ENCODE peak calls at places on chromosomes 12 and 14, in four cellular contexts. One of them, this sample, is unnamed.

GRCh38 chr12:42921741-42922511 is 332.4 kb upstream of the PRICKLE1 start:
- DNase-seq in HFFc6: peak; percentile 39
- DNase-seq in adrenal gland: no peak
- DNase-seq in C1 segment of cervical spinal cord: no peak
- DNase-seq in this sample: peak; percentile 67

GRCh38 chr14:53696217-53696965 is 260.2 kb downstream of the BMP4 start:
- DNase-seq in adrenal gland: no peak
- DNase-seq in HFFc6: no peak
- DNase-seq in C1 segment of cervical spinal cord: no peak
- DNase-seq in this sample: no peak

GRCh38 chr14:37090026-37090425 is 82.4 kb downstream of the SLC25A21 start:
- DNase-seq in HFFc6: no peak
- DNase-seq in C1 segment of cervical spinal cord: no peak
- DNase-seq in adrenal gland: no peak
- DNase-seq in this sample: no peak

GRCh38 chr12:29844667-29845066 is 60.9 kb upstream of the TMTC1 start:
- DNase-seq in HFFc6: no peak
- DNase-seq in C1 segment of cervical spinal cord: no peak
- DNase-seq in adrenal gland: no peak
- DNase-seq in this sample: no peak

GRCh38 chr14:77979171-77979570 is 179.3 kb downstream of the ADCK1 start:
- DNase-seq in HFFc6: no peak
- DNase-seq in adrenal gland: no peak
- DNase-seq in C1 segment of cervical spinal cord: no peak
- DNase-seq in this sample: no peak

GRCh38 chr12:53208877-53209463 is 1.9 kb upstream of the ITGB7 start:
- DNase-seq in HFFc6: no peak
- DNase-seq in C1 segment of cervical spinal cord: no peak
- DNase-seq in adrenal gland: no peak
- DNase-seq in this sample: no peak

GRCh38 chr14:68781161-68782021 is 11.5 kb downstream of the ZFP36L1 start:
- DNase-seq in adrenal gland: peak; percentile 11
- DNase-seq in C1 segment of cervical spinal cord: no peak
- DNase-seq in HFFc6: no peak
- DNase-seq in this sample: no peak

GRCh38 chr12:56160160-56160763 is 2.1 kb downstream of the MYL6 start:
- DNase-seq in HFFc6: peak; percentile 38
- DNase-seq in adrenal gland: peak; percentile 54
- DNase-seq in C1 segment of cervical spinal cord: no peak
- DNase-seq in this sample: no peak

GRCh38 chr12:122067966-122068365 is 10.6 kb upstream of the MLXIP start:
- DNase-seq in HFFc6: no peak
- DNase-seq in C1 segment of cervical spinal cord: no peak
- DNase-seq in adrenal gland: peak; percentile 60
- DNase-seq in this sample: no peak

GRCh38 chr14:64955297-64955696 is 12.8 kb upstream of the GPX2 start:
- DNase-seq in adrenal gland: no peak
- DNase-seq in HFFc6: no peak
- DNase-seq in C1 segment of cervical spinal cord: no peak
- DNase-seq in this sample: no peak

GRCh38 chr12:54292083-54292930 is 8.5 kb downstream of the NFE2 start:
- DNase-seq in HFFc6: no peak
- DNase-seq in C1 segment of cervical spinal cord: no peak
- DNase-seq in adrenal gland: no peak
- DNase-seq in this sample: no peak

GRCh38 chr14:92397140-92397815 is 74.3 kb downstream of the SLC24A4 start:
- DNase-seq in HFFc6: peak; percentile 87
- DNase-seq in adrenal gland: peak; percentile 9
- DNase-seq in C1 segment of cervical spinal cord: no peak
- DNase-seq in this sample: no peak

GRCh38 chr14:96039633-96040311 is 610 bp downstream of the C14orf132 start:
- DNase-seq in adrenal gland: peak; percentile 7
- DNase-seq in HFFc6: peak; percentile 20
- DNase-seq in C1 segment of cervical spinal cord: peak; percentile 40
- DNase-seq in this sample: no peak

GRCh38 chr12:835754-836493 is 83.5 kb downstream of the WNK1 start:
- DNase-seq in adrenal gland: no peak
- DNase-seq in HFFc6: no peak
- DNase-seq in C1 segment of cervical spinal cord: no peak
- DNase-seq in this sample: no peak

GRCh38 chr14:89625988-89626806 is 209.2 kb upstream of the FOXN3 start:
- DNase-seq in C1 segment of cervical spinal cord: no peak
- DNase-seq in HFFc6: no peak
- DNase-seq in adrenal gland: no peak
- DNase-seq in this sample: no peak

GRCh38 chr12:61993734-61994345 is 266.4 kb upstream of the USP15 start:
- DNase-seq in HFFc6: no peak
- DNase-seq in C1 segment of cervical spinal cord: no peak
- DNase-seq in adrenal gland: peak; percentile 6
- DNase-seq in this sample: no peak

GRCh38 chr12:20183563-20183962 is 184.8 kb upstream of the PDE3A start:
- DNase-seq in C1 segment of cervical spinal cord: no peak
- DNase-seq in HFFc6: no peak
- DNase-seq in adrenal gland: no peak
- DNase-seq in this sample: no peak

GRCh38 chr12:104721065-104721458 is 237.0 kb downstream of the SLC41A2 start:
- DNase-seq in C1 segment of cervical spinal cord: no peak
- DNase-seq in HFFc6: no peak
- DNase-seq in adrenal gland: no peak
- DNase-seq in this sample: no peak

GRCh38 chr12:32897688-32898573 is 1.4 kb upstream of the PKP2 start:
- DNase-seq in adrenal gland: no peak
- DNase-seq in C1 segment of cervical spinal cord: no peak
- DNase-seq in HFFc6: no peak
- DNase-seq in this sample: no peak

GRCh38 chr14:61726772-61727658 is 31.7 kb downstream of the HIF1A start:
- DNase-seq in C1 segment of cervical spinal cord: no peak
- DNase-seq in adrenal gland: no peak
- DNase-seq in HFFc6: no peak
- DNase-seq in this sample: no peak

GRCh38 chr12:46663297-46663696 is 162.5 kb downstream of the SLC38A4 start:
- DNase-seq in adrenal gland: no peak
- DNase-seq in HFFc6: no peak
- DNase-seq in C1 segment of cervical spinal cord: no peak
- DNase-seq in this sample: no peak

GRCh38 chr12:124545508-124546418 is 21.6 kb downstream of the NCOR2 start:
- DNase-seq in HFFc6: no peak
- DNase-seq in C1 segment of cervical spinal cord: no peak
- DNase-seq in adrenal gland: peak; percentile 93
- DNase-seq in this sample: no peak

GRCh38 chr12:85865905-85866304 is 8.2 kb upstream of the NTS start:
- DNase-seq in HFFc6: no peak
- DNase-seq in C1 segment of cervical spinal cord: no peak
- DNase-seq in adrenal gland: no peak
- DNase-seq in this sample: no peak

GRCh38 chr14:73804636-73805035 is 47.0 kb upstream of the PTGR2 start:
- DNase-seq in C1 segment of cervical spinal cord: no peak
- DNase-seq in HFFc6: no peak
- DNase-seq in adrenal gland: no peak
- DNase-seq in this sample: no peak

GRCh38 chr12:96829354-96829753 is 77.7 kb upstream of the NEDD1 start:
- DNase-seq in C1 segment of cervical spinal cord: no peak
- DNase-seq in HFFc6: no peak
- DNase-seq in adrenal gland: no peak
- DNase-seq in this sample: no peak

GRCh38 chr14:52835122-52835903 is 43.9 kb upstream of the GNPNAT1 start:
- DNase-seq in HFFc6: peak; percentile 72
- DNase-seq in C1 segment of cervical spinal cord: no peak
- DNase-seq in adrenal gland: no peak
- DNase-seq in this sample: no peak

GRCh38 chr12:126353604-126354003 is 1288.4 kb downstream of the AACS start:
- DNase-seq in HFFc6: peak; percentile 23
- DNase-seq in C1 segment of cervical spinal cord: no peak
- DNase-seq in adrenal gland: no peak
- DNase-seq in this sample: no peak

GRCh38 chr12:120468271-120468845 is 1.2 kb downstream of the SRSF9 start:
- DNase-seq in HFFc6: peak; percentile 46
- DNase-seq in adrenal gland: peak; percentile 60
- DNase-seq in C1 segment of cervical spinal cord: peak; percentile 18
- DNase-seq in this sample: no peak

GRCh38 chr14:55062517-55063351 is 11.3 kb downstream of the MAPK1IP1L start:
- DNase-seq in HFFc6: no peak
- DNase-seq in adrenal gland: peak; percentile 49
- DNase-seq in C1 segment of cervical spinal cord: peak; percentile 13
- DNase-seq in this sample: no peak

GRCh38 chr14:63737582-63738006 is 9.7 kb upstream of the SGPP1 start:
- DNase-seq in HFFc6: no peak
- DNase-seq in C1 segment of cervical spinal cord: no peak
- DNase-seq in adrenal gland: no peak
- DNase-seq in this sample: no peak

GRCh38 chr12:57240069-57240921 is 10.7 kb downstream of the STAC3 start:
- DNase-seq in C1 segment of cervical spinal cord: peak; percentile 40
- DNase-seq in adrenal gland: peak; percentile 45
- DNase-seq in HFFc6: peak; percentile 39
- DNase-seq in this sample: no peak